ENCODE peak calls at places on chromosomes 6 and 20, in ten cellular contexts. S is GM23248, U is mammary epithelial cell, N is PC-3, K is MM.1S, E is neural progenitor cell, V is GM23338, D is Karpas-422, Q is IMR-90, P is GM12878. J is an unnamed sample.

GRCh38 chr6:43803783-43804549 is 34.0 kb downstream of the VEGFA start:
- DNase-seq in S (peak; percentile 58), U (peak; percentile 73), N (peak; percentile 65), K (no peak), E (no peak), V (no peak), D (no peak), Q (peak; percentile 36), P (no peak), J (no peak)

GRCh38 chr6:63188828-63189227 is 22.4 kb upstream of the FKBP1C start:
- DNase-seq in S (no peak), U (no peak), N (no peak), K (no peak), E (no peak), V (no peak), D (no peak), Q (no peak), P (no peak), J (no peak)

GRCh38 chr6:34301408-34301807 is 52.6 kb upstream of the SMIM29 start:
- DNase-seq in S (peak; percentile 43), U (no peak), N (no peak), K (no peak), E (no peak), V (no peak), D (no peak), Q (peak; percentile 94), P (no peak), J (peak; percentile 66)

GRCh38 chr20:31833130-31833930 is 12.1 kb downstream of the FOXS1 start:
- DNase-seq in S (peak; percentile 52), U (no peak), N (peak; percentile 70), K (peak; percentile 47), E (peak; percentile 87), V (peak; percentile 98), D (peak; percentile 86), Q (peak; percentile 20), P (no peak), J (peak; percentile 67)

GRCh38 chr20:44231193-44231592 is 15.9 kb upstream of the GDAP1L1 start:
- DNase-seq in S (no peak), U (no peak), N (no peak), K (no peak), E (no peak), V (no peak), D (no peak), Q (no peak), P (no peak), J (no peak)

GRCh38 chr20:8244637-8245036 is 112.6 kb downstream of the PLCB1 start:
- DNase-seq in S (peak; percentile 77), U (no peak), N (no peak), K (no peak), E (no peak), V (no peak), D (no peak), Q (peak; percentile 67), P (no peak), J (peak; percentile 87)

GRCh38 chr6:157304840-157305675 is 18.3 kb downstream of the TMEM242 start:
- DNase-seq in S (peak; percentile 37), U (no peak), N (no peak), K (no peak), E (no peak), V (no peak), D (no peak), Q (peak; percentile 59), P (no peak), J (peak; percentile 85)

GRCh38 chr6:1334725-1335124 is 22.8 kb downstream of the FOXQ1 start:
- DNase-seq in S (no peak), U (no peak), N (no peak), K (no peak), E (no peak), V (peak; percentile 45), D (no peak), Q (no peak), P (no peak), J (no peak)

GRCh38 chr6:158853872-158854213 is 34.7 kb upstream of the EZR start:
- DNase-seq in S (no peak), U (no peak), N (no peak), K (no peak), E (no peak), V (peak; percentile 27), D (no peak), Q (no peak), P (no peak), J (no peak)

GRCh38 chr20:46374383-46374782 is 32.0 kb downstream of the ELMO2 start:
- DNase-seq in S (no peak), U (no peak), N (no peak), K (no peak), E (no peak), V (no peak), D (no peak), Q (no peak), P (no peak), J (no peak)
- H3K36me3 ChIP-seq in S (peaks cover 50% of the 10 kb centered on the region), U (peaks cover 23% of the 10 kb centered on the region), N (peaks cover 38% of the 10 kb centered on the region), K (peaks cover 8% of the 10 kb centered on the region), E (peaks cover 3% of the 10 kb centered on the region), V (peaks cover 35% of the 10 kb centered on the region), D (peaks cover 81% of the 10 kb centered on the region), Q (peaks cover 61% of the 10 kb centered on the region), P (peaks cover 62% of the 10 kb centered on the region), J (peaks cover 16% of the 10 kb centered on the region)

DNA sequence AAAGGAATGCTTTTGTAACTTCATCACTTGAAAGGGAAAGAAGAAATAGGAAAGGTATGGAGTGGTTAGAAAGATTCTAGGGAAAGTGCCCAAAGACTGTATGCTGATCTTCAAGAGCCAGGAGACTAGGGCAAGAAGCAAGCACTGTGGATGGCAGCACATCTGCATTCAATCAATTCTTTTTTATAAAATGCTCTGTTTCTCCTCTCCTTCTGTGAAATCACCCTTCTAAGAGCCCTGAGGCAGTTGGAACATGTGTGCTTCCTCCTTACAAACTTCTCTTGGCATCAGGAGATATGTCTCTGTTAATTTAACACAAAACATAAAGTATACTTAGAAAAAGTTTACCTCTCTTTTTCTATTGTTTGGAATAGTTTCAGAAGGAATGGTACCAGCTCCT is 1162.2 kb upstream of the GJE1 start:
- DNase-seq in S (peak; percentile 65), U (no peak), N (no peak), K (no peak), E (no peak), V (no peak), D (no peak), Q (peak; percentile 8), P (no peak), J (no peak)
- H3K27ac ChIP-seq in S (no peak overlapping the region), U (no peak overlapping the region), N (no peak overlapping the region), K (no peak overlapping the region), E (no peak overlapping the region), V (no peak overlapping the region), D (no peak overlapping the region), Q (no peak overlapping the region), P (no peak overlapping the region), J (no peak overlapping the region)

GRCh38 chr6:8182857-8183256 is 80.5 kb upstream of the EEF1E1 start:
- DNase-seq in S (peak; percentile 43), U (no peak), N (no peak), K (no peak), E (no peak), V (no peak), D (no peak), Q (no peak), P (no peak), J (no peak)
- H3K4me2 ChIP-seq in S (peak overlapping the region; percentile 60), U (no peak overlapping the region), N (no peak overlapping the region), K (no peak overlapping the region), E (no peak overlapping the region), V (no peak overlapping the region), D (no peak overlapping the region), Q (no peak overlapping the region), P (no peak overlapping the region), J (no peak overlapping the region)

GRCh38 chr6:161035981-161036263 is 44.4 kb downstream of the MAP3K4 start:
- DNase-seq in S (no peak), U (no peak), N (no peak), K (no peak), E (no peak), V (no peak), D (no peak), Q (no peak), P (no peak), J (no peak)

GRCh38 chr6:161038229-161039003 is 46.8 kb downstream of the MAP3K4 start:
- DNase-seq in S (peak; percentile 97), U (peak; percentile 96), N (peak; percentile 93), K (no peak), E (no peak), V (no peak), D (peak; percentile 12), Q (peak; percentile 96), P (peak; percentile 72), J (peak; percentile 5)

GRCh38 chr6:161044335-161044734 is 52.8 kb downstream of the MAP3K4 start:
- DNase-seq in S (peak; percentile 30), U (peak; percentile 48), N (peak; percentile 21), K (no peak), E (no peak), V (no peak), D (no peak), Q (peak; percentile 16), P (no peak), J (no peak)

GRCh38 chr6:161037873-161038228 is 46.3 kb downstream of the MAP3K4 start:
- DNase-seq in S (no peak), U (no peak), N (no peak), K (no peak), E (no peak), V (no peak), D (no peak), Q (no peak), P (no peak), J (no peak)

DNA sequence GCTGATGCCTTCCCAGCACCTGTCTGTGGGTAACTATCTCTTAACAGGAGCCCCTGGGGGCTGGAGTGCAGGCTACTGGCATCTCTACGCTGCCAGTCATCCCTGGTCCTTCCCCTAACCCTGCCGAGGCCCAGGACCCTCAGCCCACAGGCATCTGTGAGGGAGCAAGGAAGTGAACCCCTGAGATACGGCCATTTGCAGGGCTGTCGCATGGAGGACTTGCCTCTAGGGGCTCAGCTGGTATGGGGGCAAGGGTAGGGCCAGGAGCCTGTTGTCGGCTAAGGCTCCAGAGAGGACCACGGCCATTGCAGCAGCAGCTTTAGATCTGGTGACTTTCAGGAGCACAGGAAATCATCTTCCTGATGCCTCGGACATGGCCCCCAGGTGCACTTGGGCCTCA is 49.7 kb downstream of the MAP3K4 start:
- DNase-seq in S (no peak), U (no peak), N (no peak), K (no peak), E (no peak), V (no peak), D (no peak), Q (no peak), P (no peak), J (no peak)
- H3K36me3 ChIP-seq in S (peaks cover 8% of the 10 kb centered on the region), U (peaks cover 4% of the 10 kb centered on the region), N (peaks cover 30% of the 10 kb centered on the region), K (no peaks in the 10 kb centered on the region), E (peaks cover 2% of the 10 kb centered on the region), V (no peaks in the 10 kb centered on the region), D (no peaks in the 10 kb centered on the region), Q (peaks cover 9% of the 10 kb centered on the region), P (peaks cover 12% of the 10 kb centered on the region), J (no peaks in the 10 kb centered on the region)

GRCh38 chr6:138800377-138801150 is 4.7 kb downstream of the ECT2L start:
- DNase-seq in S (no peak), U (no peak), N (no peak), K (no peak), E (no peak), V (peak; percentile 77), D (no peak), Q (no peak), P (no peak), J (no peak)

GRCh38 chr6:138798028-138798427 is 2.1 kb downstream of the ECT2L start:
- DNase-seq in S (no peak), U (no peak), N (no peak), K (no peak), E (no peak), V (no peak), D (no peak), Q (no peak), P (no peak), J (no peak)

GRCh38 chr6:138795809-138796469 is at the start of gene ECT2L:
- DNase-seq in S (peak; percentile 79), U (peak; percentile 40), N (no peak), K (no peak), E (peak; percentile 81), V (peak; percentile 92), D (no peak), Q (no peak), P (no peak), J (peak; percentile 35)
- H3K27ac ChIP-seq in S (no peak within 1 kb of the TSS), U (no peak within 1 kb of the TSS), N (no peak within 1 kb of the TSS), K (no peak within 1 kb of the TSS), E (no peak within 1 kb of the TSS), V (peak within 1 kb of the TSS; percentile 65), D (no peak within 1 kb of the TSS), Q (no peak within 1 kb of the TSS), P (no peak within 1 kb of the TSS), J (no peak within 1 kb of the TSS)

J was measured in endothelial cell of umbilical vein.